ENCODE peak calls at places on chromosomes 13 and 19, in seven cellular contexts. One of them, this sample, is unnamed. For H3K79me2 and H3K9me3, the result is how much of the 10 kb centered on the place peaks cover.

GRCh38 chr13:50393641-50394040 is 378.4 kb downstream of the KCNRG start:
- DNase-seq in keratinocyte: no peak
- DNase-seq in SK-N-SH: no peak
- DNase-seq in HCT116: no peak
- DNase-seq in H1: no peak
- DNase-seq in H9: peak
- DNase-seq in GM23248: no peak
- DNase-seq in this sample: no peak

GRCh38 chr13:53310786-53311185 is 282.2 kb downstream of the OLFM4 start:
- DNase-seq in SK-N-SH: no peak
- DNase-seq in HCT116: no peak
- DNase-seq in H1: no peak
- DNase-seq in keratinocyte: no peak
- DNase-seq in GM23248: no peak
- DNase-seq in H9: no peak
- DNase-seq in this sample: no peak

GRCh38 chr19:42097461-42097860 is 21.5 kb downstream of the ZNF574 start:
- DNase-seq in H1: no peak
- DNase-seq in SK-N-SH: no peak
- DNase-seq in keratinocyte: no peak
- DNase-seq in HCT116: no peak
- DNase-seq in GM23248: no peak
- DNase-seq in H9: no peak
- DNase-seq in this sample: no peak

GRCh38 chr19:10120538-10121198 is 969 bp upstream of the EIF3G start:
- DNase-seq in H9: no peak
- DNase-seq in keratinocyte: peak
- DNase-seq in GM23248: peak
- DNase-seq in H1: no peak
- DNase-seq in HCT116: no peak
- DNase-seq in SK-N-SH: no peak
- DNase-seq in this sample: peak

GRCh38 chr13:72728290-72728605 is 525 bp downstream of the BORA start:
- DNase-seq in H9: no peak
- DNase-seq in GM23248: no peak
- DNase-seq in H1: no peak
- DNase-seq in keratinocyte: no peak
- DNase-seq in SK-N-SH: no peak
- DNase-seq in HCT116: no peak
- DNase-seq in this sample: peak

GRCh38 chr13:29702912-29703351 is 107.4 kb upstream of the SLC7A1 start:
- DNase-seq in GM23248: peak
- DNase-seq in keratinocyte: peak
- DNase-seq in H9: peak
- DNase-seq in SK-N-SH: no peak
- DNase-seq in HCT116: no peak
- DNase-seq in H1: no peak
- DNase-seq in this sample: peak

GRCh38 chr19:7888145-7888825 is at the start of gene LRRC8E:
- DNase-seq in HCT116: no peak
- DNase-seq in H9: peak
- DNase-seq in GM23248: peak
- DNase-seq in H1: peak
- DNase-seq in keratinocyte: no peak
- DNase-seq in SK-N-SH: peak
- DNase-seq in this sample: peak

GRCh38 chr13:58882556-58882955 is 1251.0 kb downstream of the PCDH17 start:
- DNase-seq in keratinocyte: no peak
- DNase-seq in SK-N-SH: no peak
- DNase-seq in H9: no peak
- DNase-seq in HCT116: no peak
- DNase-seq in GM23248: no peak
- DNase-seq in H1: no peak
- DNase-seq in this sample: no peak

GRCh38 chr19:36041831-36042230 is 9.2 kb upstream of the CLIP3 start:
- DNase-seq in HCT116: no peak
- DNase-seq in GM23248: peak
- DNase-seq in H1: no peak
- DNase-seq in SK-N-SH: no peak
- DNase-seq in H9: no peak
- DNase-seq in keratinocyte: no peak
- DNase-seq in this sample: peak

GRCh38 chr19:41352609-41353465 is 885 bp downstream of the TGFB1 start:
- DNase-seq in H9: peak
- DNase-seq in keratinocyte: no peak
- DNase-seq in SK-N-SH: peak
- DNase-seq in HCT116: no peak
- DNase-seq in GM23248: peak
- DNase-seq in H1: peak
- DNase-seq in this sample: peak

GRCh38 chr13:40812724-40813445 is 23.5 kb downstream of the SLC25A15 start:
- DNase-seq in H9: no peak
- DNase-seq in SK-N-SH: no peak
- DNase-seq in keratinocyte: peak
- DNase-seq in GM23248: peak
- DNase-seq in HCT116: no peak
- DNase-seq in H1: no peak
- DNase-seq in this sample: no peak

GRCh38 chr13:74287672-74288169 is 153.5 kb upstream of the KLF12 start:
- DNase-seq in H1: peak
- DNase-seq in H9: peak
- DNase-seq in HCT116: no peak
- DNase-seq in SK-N-SH: peak
- DNase-seq in keratinocyte: no peak
- DNase-seq in GM23248: peak
- DNase-seq in this sample: peak

GRCh38 chr19:2059422-2060201 is 8.6 kb upstream of the MKNK2 start:
- DNase-seq in keratinocyte: no peak
- DNase-seq in H1: no peak
- DNase-seq in GM23248: peak
- DNase-seq in H9: no peak
- DNase-seq in SK-N-SH: peak
- DNase-seq in HCT116: peak
- DNase-seq in this sample: no peak

GRCh38 chr13:109036091-109036490 is 406.7 kb downstream of the MYO16 start:
- DNase-seq in GM23248: no peak
- DNase-seq in H9: no peak
- DNase-seq in H1: no peak
- DNase-seq in HCT116: no peak
- DNase-seq in SK-N-SH: no peak
- DNase-seq in keratinocyte: no peak
- DNase-seq in this sample: no peak

GRCh38 chr19:39192846-39193245 is 3.9 kb upstream of the NCCRP1 start:
- DNase-seq in H1: no peak
- DNase-seq in SK-N-SH: peak
- DNase-seq in keratinocyte: no peak
- DNase-seq in GM23248: no peak
- DNase-seq in H9: no peak
- DNase-seq in HCT116: no peak
- DNase-seq in this sample: no peak

GRCh38 chr13:114298866-114299265 is 15.4 kb upstream of the CHAMP1 start:
- DNase-seq in HCT116: no peak
- DNase-seq in GM23248: no peak
- DNase-seq in H9: no peak
- DNase-seq in SK-N-SH: no peak
- DNase-seq in H1: no peak
- DNase-seq in keratinocyte: no peak
- DNase-seq in this sample: no peak

GRCh38 chr13:32041429-32041828 is 9.9 kb downstream of the FRY start:
- DNase-seq in H9: no peak
- DNase-seq in GM23248: no peak
- DNase-seq in HCT116: no peak
- DNase-seq in keratinocyte: no peak
- DNase-seq in H1: no peak
- DNase-seq in SK-N-SH: no peak
- DNase-seq in this sample: no peak

GRCh38 chr13:108102771-108103170 is 112.6 kb downstream of the LIG4 start:
- DNase-seq in SK-N-SH: no peak
- DNase-seq in HCT116: no peak
- DNase-seq in H9: no peak
- DNase-seq in H1: no peak
- DNase-seq in GM23248: no peak
- DNase-seq in keratinocyte: no peak
- DNase-seq in this sample: no peak

GRCh38 chr19:44284968-44285367 is 19.9 kb downstream of the ZNF235 start:
- DNase-seq in H1: no peak
- DNase-seq in keratinocyte: no peak
- DNase-seq in SK-N-SH: no peak
- DNase-seq in H9: no peak
- DNase-seq in HCT116: no peak
- DNase-seq in GM23248: no peak
- DNase-seq in this sample: no peak

GRCh38 chr13:80955487-80955886 is 614.6 kb upstream of the SPRY2 start:
- DNase-seq in HCT116: no peak
- DNase-seq in H9: no peak
- DNase-seq in H1: no peak
- DNase-seq in keratinocyte: no peak
- DNase-seq in GM23248: no peak
- DNase-seq in SK-N-SH: no peak
- DNase-seq in this sample: peak

GRCh38 chr19:54573330-54573872 is at the start of gene LILRA2:
- DNase-seq in H1: no peak
- DNase-seq in GM23248: no peak
- DNase-seq in SK-N-SH: no peak
- DNase-seq in H9: no peak
- DNase-seq in keratinocyte: no peak
- DNase-seq in HCT116: no peak
- DNase-seq in this sample: no peak

GRCh38 chr13:105519766-105520165 is 1015.7 kb downstream of the EFNB2 start:
- DNase-seq in H1: no peak
- DNase-seq in GM23248: no peak
- DNase-seq in H9: no peak
- DNase-seq in keratinocyte: no peak
- DNase-seq in SK-N-SH: no peak
- DNase-seq in HCT116: no peak
- DNase-seq in this sample: no peak

DNA sequence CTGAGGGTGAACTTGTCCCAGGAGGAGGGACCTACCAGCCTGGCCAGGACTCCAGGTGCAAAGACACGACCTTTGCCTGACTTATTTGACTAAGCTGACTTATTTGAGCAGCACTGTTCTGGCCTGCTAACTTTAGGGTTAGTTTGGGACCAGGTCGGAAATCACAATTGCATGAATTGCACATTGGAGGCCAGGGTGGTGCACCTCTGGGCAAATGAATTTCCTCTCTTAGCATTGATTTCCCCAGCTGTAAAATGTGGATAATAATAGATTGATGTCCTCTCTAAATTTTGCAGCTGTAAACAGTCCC is 1.4 kb upstream of the BST2 start:
- DNase-seq in HCT116: no peak
- DNase-seq in SK-N-SH: no peak
- DNase-seq in GM23248: no peak
- DNase-seq in H9: no peak
- DNase-seq in keratinocyte: no peak
- DNase-seq in H1: no peak
- DNase-seq in this sample: no peak
- H3K9ac ChIP-seq in HCT116: no peak
- H3K9ac ChIP-seq in SK-N-SH: no peak
- H3K9ac ChIP-seq in GM23248: no peak
- H3K9ac ChIP-seq in H9: no peak
- H3K9ac ChIP-seq in keratinocyte: no peak
- H3K9ac ChIP-seq in H1: no peak
- H3K9ac ChIP-seq in this sample: no peak

GRCh38 chr19:4044927-4045557 is 21.7 kb downstream of the ZBTB7A start:
- DNase-seq in H1: no peak
- DNase-seq in H9: no peak
- DNase-seq in HCT116: no peak
- DNase-seq in SK-N-SH: no peak
- DNase-seq in keratinocyte: no peak
- DNase-seq in GM23248: no peak
- DNase-seq in this sample: no peak
- H3K79me2 ChIP-seq in H1: under half
- H3K79me2 ChIP-seq in H9: under half
- H3K79me2 ChIP-seq in HCT116: half or more
- H3K79me2 ChIP-seq in SK-N-SH: half or more
- H3K79me2 ChIP-seq in keratinocyte: under half
- H3K79me2 ChIP-seq in GM23248: half or more
- H3K79me2 ChIP-seq in this sample: under half

GRCh38 chr13:56622840-56623239 is 517.9 kb upstream of the PRR20A start:
- DNase-seq in HCT116: no peak
- DNase-seq in GM23248: no peak
- DNase-seq in SK-N-SH: no peak
- DNase-seq in H1: no peak
- DNase-seq in H9: no peak
- DNase-seq in keratinocyte: no peak
- DNase-seq in this sample: no peak
- H3K9me3 ChIP-seq in HCT116: under half
- H3K9me3 ChIP-seq in GM23248: under half
- H3K9me3 ChIP-seq in SK-N-SH: under half
- H3K9me3 ChIP-seq in H1: under half
- H3K9me3 ChIP-seq in H9: under half
- H3K9me3 ChIP-seq in keratinocyte: under half
- H3K9me3 ChIP-seq in this sample: under half

GRCh38 chr19:19662344-19662743 is 1.1 kb downstream of the ATP13A1 start:
- DNase-seq in SK-N-SH: no peak
- DNase-seq in keratinocyte: no peak
- DNase-seq in GM23248: no peak
- DNase-seq in H9: no peak
- DNase-seq in HCT116: no peak
- DNase-seq in H1: peak
- DNase-seq in this sample: no peak
- H3K9ac ChIP-seq in SK-N-SH: peak
- H3K9ac ChIP-seq in keratinocyte: peak
- H3K9ac ChIP-seq in GM23248: peak
- H3K9ac ChIP-seq in H9: peak
- H3K9ac ChIP-seq in HCT116: peak
- H3K9ac ChIP-seq in H1: peak
- H3K9ac ChIP-seq in this sample: no peak